ENCODE peak calls at places on chromosomes 6 and 20, in six cellular contexts. One of them, this sample, is unnamed.

GRCh38 chr6:118668761-118669411 is 17.5 kb upstream of the CEP85L start:
- DNase-seq in left ventricle myocardium inferior: no peak
- DNase-seq in uterus: no peak
- DNase-seq in omental fat pad: no peak
- DNase-seq in HEK293T: no peak
- DNase-seq in stimulated activated CD8-positive, alpha-beta memory T cell treated with anti-CD3 and anti-CD28 coated beads, Interleukin-12 subunit alpha, Interleukin-12 subunit beta, amount 100 ng/mL, for 4 hours: no peak
- DNase-seq in this sample: no peak

GRCh38 chr20:53773792-53774371 is 180.2 kb upstream of the ZNF217 start:
- DNase-seq in left ventricle myocardium inferior: no peak
- DNase-seq in uterus: no peak
- DNase-seq in omental fat pad: no peak
- DNase-seq in HEK293T: no peak
- DNase-seq in stimulated activated CD8-positive, alpha-beta memory T cell treated with anti-CD3 and anti-CD28 coated beads, Interleukin-12 subunit alpha, Interleukin-12 subunit beta, amount 100 ng/mL, for 4 hours: no peak
- DNase-seq in this sample: no peak

GRCh38 chr6:100923481-100923880 is 42.4 kb upstream of the ASCC3 start:
- DNase-seq in left ventricle myocardium inferior: no peak
- DNase-seq in uterus: no peak
- DNase-seq in omental fat pad: no peak
- DNase-seq in HEK293T: no peak
- DNase-seq in stimulated activated CD8-positive, alpha-beta memory T cell treated with anti-CD3 and anti-CD28 coated beads, Interleukin-12 subunit alpha, Interleukin-12 subunit beta, amount 100 ng/mL, for 4 hours: no peak
- DNase-seq in this sample: no peak

GRCh38 chr6:119273287-119273686 is 76.3 kb downstream of the MAN1A1 start:
- DNase-seq in left ventricle myocardium inferior: no peak
- DNase-seq in uterus: no peak
- DNase-seq in omental fat pad: no peak
- DNase-seq in HEK293T: no peak
- DNase-seq in stimulated activated CD8-positive, alpha-beta memory T cell treated with anti-CD3 and anti-CD28 coated beads, Interleukin-12 subunit alpha, Interleukin-12 subunit beta, amount 100 ng/mL, for 4 hours: no peak
- DNase-seq in this sample: no peak

GRCh38 chr20:22688485-22688884 is 104.1 kb upstream of the FOXA2 start:
- DNase-seq in left ventricle myocardium inferior: no peak
- DNase-seq in uterus: no peak
- DNase-seq in omental fat pad: no peak
- DNase-seq in HEK293T: no peak
- DNase-seq in stimulated activated CD8-positive, alpha-beta memory T cell treated with anti-CD3 and anti-CD28 coated beads, Interleukin-12 subunit alpha, Interleukin-12 subunit beta, amount 100 ng/mL, for 4 hours: no peak
- DNase-seq in this sample: no peak

GRCh38 chr20:59645761-59646171 is 41.4 kb downstream of the PHACTR3 start:
- DNase-seq in left ventricle myocardium inferior: no peak
- DNase-seq in uterus: no peak
- DNase-seq in omental fat pad: no peak
- DNase-seq in HEK293T: no peak
- DNase-seq in stimulated activated CD8-positive, alpha-beta memory T cell treated with anti-CD3 and anti-CD28 coated beads, Interleukin-12 subunit alpha, Interleukin-12 subunit beta, amount 100 ng/mL, for 4 hours: no peak
- DNase-seq in this sample: no peak

GRCh38 chr20:13119583-13119982 is 101.5 kb upstream of the ISM1 start:
- DNase-seq in left ventricle myocardium inferior: no peak
- DNase-seq in uterus: peak
- DNase-seq in omental fat pad: no peak
- DNase-seq in HEK293T: peak
- DNase-seq in stimulated activated CD8-positive, alpha-beta memory T cell treated with anti-CD3 and anti-CD28 coated beads, Interleukin-12 subunit alpha, Interleukin-12 subunit beta, amount 100 ng/mL, for 4 hours: no peak
- DNase-seq in this sample: peak

GRCh38 chr6:95686858-95687257 is 109.5 kb downstream of the MANEA start:
- DNase-seq in left ventricle myocardium inferior: no peak
- DNase-seq in uterus: no peak
- DNase-seq in omental fat pad: no peak
- DNase-seq in HEK293T: no peak
- DNase-seq in stimulated activated CD8-positive, alpha-beta memory T cell treated with anti-CD3 and anti-CD28 coated beads, Interleukin-12 subunit alpha, Interleukin-12 subunit beta, amount 100 ng/mL, for 4 hours: no peak
- DNase-seq in this sample: no peak

GRCh38 chr6:96394727-96395126 is 126.9 kb upstream of the UFL1 start:
- DNase-seq in left ventricle myocardium inferior: no peak
- DNase-seq in uterus: no peak
- DNase-seq in omental fat pad: no peak
- DNase-seq in HEK293T: peak
- DNase-seq in stimulated activated CD8-positive, alpha-beta memory T cell treated with anti-CD3 and anti-CD28 coated beads, Interleukin-12 subunit alpha, Interleukin-12 subunit beta, amount 100 ng/mL, for 4 hours: no peak
- DNase-seq in this sample: no peak

GRCh38 chr6:154039231-154039842 is at the start of gene OPRM1:
- DNase-seq in left ventricle myocardium inferior: peak
- DNase-seq in uterus: no peak
- DNase-seq in omental fat pad: no peak
- DNase-seq in HEK293T: peak
- DNase-seq in stimulated activated CD8-positive, alpha-beta memory T cell treated with anti-CD3 and anti-CD28 coated beads, Interleukin-12 subunit alpha, Interleukin-12 subunit beta, amount 100 ng/mL, for 4 hours: no peak
- DNase-seq in this sample: no peak

GRCh38 chr6:24910331-24910849 is 25.4 kb downstream of the RIPOR2 start:
- DNase-seq in left ventricle myocardium inferior: peak
- DNase-seq in uterus: peak
- DNase-seq in omental fat pad: no peak
- DNase-seq in HEK293T: no peak
- DNase-seq in stimulated activated CD8-positive, alpha-beta memory T cell treated with anti-CD3 and anti-CD28 coated beads, Interleukin-12 subunit alpha, Interleukin-12 subunit beta, amount 100 ng/mL, for 4 hours: no peak
- DNase-seq in this sample: peak

GRCh38 chr6:85015396-85015990 is 251.1 kb upstream of the TBX18 start:
- DNase-seq in left ventricle myocardium inferior: peak
- DNase-seq in uterus: peak
- DNase-seq in omental fat pad: no peak
- DNase-seq in HEK293T: peak
- DNase-seq in stimulated activated CD8-positive, alpha-beta memory T cell treated with anti-CD3 and anti-CD28 coated beads, Interleukin-12 subunit alpha, Interleukin-12 subunit beta, amount 100 ng/mL, for 4 hours: no peak
- DNase-seq in this sample: no peak

GRCh38 chr6:159151266-159151855 is 17.8 kb upstream of the FNDC1 start:
- DNase-seq in left ventricle myocardium inferior: peak
- DNase-seq in uterus: peak
- DNase-seq in omental fat pad: no peak
- DNase-seq in HEK293T: peak
- DNase-seq in stimulated activated CD8-positive, alpha-beta memory T cell treated with anti-CD3 and anti-CD28 coated beads, Interleukin-12 subunit alpha, Interleukin-12 subunit beta, amount 100 ng/mL, for 4 hours: no peak
- DNase-seq in this sample: peak

GRCh38 chr6:124297507-124297906 is 493.8 kb downstream of the NKAIN2 start:
- DNase-seq in left ventricle myocardium inferior: no peak
- DNase-seq in uterus: no peak
- DNase-seq in omental fat pad: no peak
- DNase-seq in HEK293T: no peak
- DNase-seq in stimulated activated CD8-positive, alpha-beta memory T cell treated with anti-CD3 and anti-CD28 coated beads, Interleukin-12 subunit alpha, Interleukin-12 subunit beta, amount 100 ng/mL, for 4 hours: no peak
- DNase-seq in this sample: no peak

This sample was measured in B cell.